ENCODE peak calls at places on chromosomes 2 and 18, in ten cellular contexts. W is endothelial cell; P is cardiac fibroblast; O is posterior cingulate gyrus; E is fibroblast of mammary gland; Q is GM12865; K is fibroblast of the aortic adventitia; T is SJSA1; X is T-helper 2 cell; V is activated effector memory CD4-positive, alpha-beta T cell treated with Interleukin-2 at 50 U/mL for 16 hours. N is an unnamed sample.
A peak's percentile ranks its signal among the peaks of the same experiment; 100 is the strongest.

GRCh38 chr2:39679805-39680204 is 14.1 kb downstream of the TMEM178A start:
- DNase-seq in W (no peak), P (no peak), O (no peak), E (no peak), Q (no peak), K (no peak), T (no peak), X (no peak), V (no peak), N (no peak)

GRCh38 chr2:105328281-105329196 is 996 bp downstream of the TGFBRAP1 start:
- DNase-seq in W (no peak), P (peak; percentile 43), O (peak; percentile 16), E (peak; percentile 53), Q (peak; percentile 69), K (peak; percentile 50), T (no peak), X (peak; percentile 38), V (no peak), N (no peak)

GRCh38 chr18:7020995-7021777 is 96.4 kb downstream of the LAMA1 start:
- DNase-seq in W (peak; percentile 17), P (no peak), O (no peak), E (no peak), Q (no peak), K (no peak), T (no peak), X (no peak), V (no peak), N (no peak)

GRCh38 chr18:22433960-22434359 is 16.2 kb upstream of the CTAGE1 start:
- DNase-seq in W (no peak), P (peak; percentile 70), O (no peak), E (peak; percentile 71), Q (no peak), K (peak; percentile 55), T (no peak), X (no peak), V (no peak), N (peak; percentile 9)

GRCh38 chr2:74226648-74227213 is 28.3 kb downstream of the MTHFD2 start:
- DNase-seq in W (no peak), P (peak; percentile 10), O (no peak), E (no peak), Q (no peak), K (peak; percentile 26), T (no peak), X (no peak), V (no peak), N (no peak)

GRCh38 chr2:47039913-47040562 is 115.1 kb downstream of the STPG4 start:
- DNase-seq in W (no peak), P (no peak), O (no peak), E (no peak), Q (no peak), K (no peak), T (no peak), X (no peak), V (no peak), N (no peak)

GRCh38 chr2:67215214-67215613 is 181.9 kb upstream of the ETAA1 start:
- DNase-seq in W (peak; percentile 64), P (peak; percentile 73), O (no peak), E (peak; percentile 62), Q (peak; percentile 6), K (peak; percentile 59), T (peak; percentile 10), X (no peak), V (no peak), N (peak; percentile 10)

GRCh38 chr2:217794133-217794986 is 208.4 kb downstream of the TNS1 start:
- DNase-seq in W (no peak), P (no peak), O (no peak), E (peak; percentile 46), Q (no peak), K (no peak), T (no peak), X (no peak), V (no peak), N (no peak)

GRCh38 chr2:160332318-160332717 is 132.2 kb upstream of the ITGB6 start:
- DNase-seq in W (peak; percentile 46), P (peak; percentile 63), O (no peak), E (peak; percentile 49), Q (no peak), K (peak; percentile 48), T (peak; percentile 34), X (no peak), V (no peak), N (peak; percentile 59)

GRCh38 chr2:127605691-127606277 is 40.2 kb upstream of the GPR17 start:
- DNase-seq in W (no peak), P (no peak), O (no peak), E (no peak), Q (no peak), K (no peak), T (no peak), X (no peak), V (no peak), N (no peak)

GRCh38 chr18:21167641-21168372 is 56.2 kb upstream of the ROCK1 start:
- DNase-seq in W (peak; percentile 13), P (no peak), O (no peak), E (no peak), Q (peak; percentile 43), K (no peak), T (no peak), X (no peak), V (no peak), N (no peak)

GRCh38 chr18:11512096-11513030 is 97.0 kb upstream of the SLC35G4 start:
- DNase-seq in W (peak; percentile 17), P (peak; percentile 40), O (no peak), E (peak; percentile 25), Q (peak; percentile 50), K (peak; percentile 51), T (no peak), X (no peak), V (no peak), N (peak; percentile 24)

GRCh38 chr18:43181711-43182110 is 66.2 kb upstream of the RIT2 start:
- DNase-seq in W (no peak), P (peak; percentile 37), O (no peak), E (no peak), Q (no peak), K (no peak), T (no peak), X (no peak), V (no peak), N (no peak)

GRCh38 chr18:2147866-2148265 is 423.4 kb downstream of the METTL4 start:
- DNase-seq in W (no peak), P (peak; percentile 71), O (no peak), E (peak; percentile 80), Q (no peak), K (peak; percentile 95), T (no peak), X (no peak), V (no peak), N (no peak)

GRCh38 chr18:56351911-56352502 is 286.4 kb downstream of the TXNL1 start:
- DNase-seq in W (no peak), P (no peak), O (no peak), E (no peak), Q (no peak), K (peak; percentile 9), T (no peak), X (no peak), V (no peak), N (no peak)

GRCh38 chr2:122391726-122392125 is 636.3 kb downstream of the TSN start:
- DNase-seq in W (no peak), P (no peak), O (no peak), E (no peak), Q (no peak), K (no peak), T (no peak), X (no peak), V (no peak), N (no peak)

GRCh38 chr2:46364797-46365457 is 67.7 kb downstream of the EPAS1 start:
- DNase-seq in W (peak; percentile 42), P (peak; percentile 80), O (no peak), E (peak; percentile 77), Q (peak; percentile 62), K (peak; percentile 85), T (peak; percentile 65), X (peak; percentile 12), V (no peak), N (peak; percentile 37)

GRCh38 chr2:48448274-48449061 is 81.5 kb upstream of the STON1 start:
- DNase-seq in W (no peak), P (peak; percentile 93), O (no peak), E (peak; percentile 89), Q (peak; percentile 70), K (peak; percentile 93), T (peak; percentile 50), X (peak; percentile 7), V (no peak), N (peak; percentile 96)

GRCh38 chr2:23077599-23077998 is 307.4 kb upstream of the KLHL29 start:
- DNase-seq in W (no peak), P (no peak), O (no peak), E (peak; percentile 1), Q (no peak), K (no peak), T (no peak), X (no peak), V (no peak), N (no peak)

GRCh38 chr18:59451073-59451472 is 92.0 kb upstream of the LMAN1 start:
- DNase-seq in W (no peak), P (no peak), O (no peak), E (no peak), Q (no peak), K (no peak), T (no peak), X (no peak), V (no peak), N (no peak)

GRCh38 chr18:25817571-25818237 is 272.7 kb downstream of the SS18 start:
- DNase-seq in W (no peak), P (no peak), O (no peak), E (no peak), Q (no peak), K (no peak), T (no peak), X (no peak), V (no peak), N (no peak)

GRCh38 chr2:74864728-74865722 is 31.1 kb downstream of the HK2 start:
- DNase-seq in W (no peak), P (peak; percentile 61), O (no peak), E (peak; percentile 47), Q (no peak), K (peak; percentile 39), T (peak; percentile 43), X (no peak), V (no peak), N (no peak)

GRCh38 chr2:48450256-48450655 is 79.7 kb upstream of the STON1 start:
- DNase-seq in W (no peak), P (no peak), O (no peak), E (no peak), Q (no peak), K (no peak), T (no peak), X (no peak), V (no peak), N (no peak)

GRCh38 chr2:47784349-47784851 is 1.5 kb downstream of the MSH6 start:
- DNase-seq in W (peak; percentile 26), P (peak; percentile 37), O (no peak), E (peak; percentile 25), Q (no peak), K (peak; percentile 24), T (no peak), X (no peak), V (no peak), N (no peak)

GRCh38 chr2:225041210-225041870 is 928 bp downstream of the DOCK10 start:
- DNase-seq in W (no peak), P (peak; percentile 57), O (peak; percentile 56), E (peak; percentile 52), Q (peak; percentile 90), K (peak; percentile 72), T (peak; percentile 54), X (peak; percentile 60), V (peak; percentile 45), N (peak; percentile 91)

GRCh38 chr2:32624813-32625212 is 3.0 kb upstream of the TTC27 start:
- DNase-seq in W (no peak), P (no peak), O (no peak), E (no peak), Q (no peak), K (no peak), T (no peak), X (no peak), V (no peak), N (no peak)

GRCh38 chr2:230668184-230668938 is 44.3 kb upstream of the CAB39 start:
- DNase-seq in W (no peak), P (no peak), O (no peak), E (peak; percentile 29), Q (peak; percentile 90), K (no peak), T (peak; percentile 48), X (peak; percentile 34), V (no peak), N (peak; percentile 88)

GRCh38 chr2:60337142-60337497 is 216.3 kb downstream of the BCL11A start:
- DNase-seq in W (peak; percentile 23), P (no peak), O (no peak), E (no peak), Q (peak; percentile 37), K (no peak), T (no peak), X (no peak), V (no peak), N (peak; percentile 66)